ENCODE peak calls at places on chromosome 13, in five cellular contexts. One of them, this sample, is unnamed. For H3K4me1, the result is how much of the 10 kb centered on the place peaks cover.

GRCh38 chr13:111893071-111893606 is 173.8 kb upstream of the SOX1 start:
- DNase-seq in ascending aorta: no peak
- DNase-seq in RWPE2: no peak
- DNase-seq in sigmoid colon: no peak
- DNase-seq in tibial nerve: no peak
- DNase-seq in this sample: no peak

GRCh38 chr13:110683203-110683883 is 22.6 kb downstream of the CARS2 start:
- DNase-seq in ascending aorta: peak
- DNase-seq in RWPE2: no peak
- DNase-seq in sigmoid colon: no peak
- DNase-seq in tibial nerve: no peak
- DNase-seq in this sample: no peak

GRCh38 chr13:68727788-68728187 is 1379.8 kb upstream of the ATXN8OS start:
- DNase-seq in ascending aorta: no peak
- DNase-seq in RWPE2: no peak
- DNase-seq in sigmoid colon: no peak
- DNase-seq in tibial nerve: no peak
- DNase-seq in this sample: no peak

GRCh38 chr13:87356314-87356713 is 314.9 kb upstream of the SLITRK5 start:
- DNase-seq in ascending aorta: no peak
- DNase-seq in RWPE2: no peak
- DNase-seq in sigmoid colon: no peak
- DNase-seq in tibial nerve: no peak
- DNase-seq in this sample: no peak

GRCh38 chr13:90533866-90534265 is 813.6 kb upstream of the MIR17HG start:
- DNase-seq in ascending aorta: no peak
- DNase-seq in RWPE2: no peak
- DNase-seq in sigmoid colon: no peak
- DNase-seq in tibial nerve: no peak
- DNase-seq in this sample: no peak

GRCh38 chr13:113093580-113094409 is 11.8 kb upstream of the F7 start:
- DNase-seq in ascending aorta: no peak
- DNase-seq in RWPE2: peak
- DNase-seq in sigmoid colon: no peak
- DNase-seq in tibial nerve: no peak
- DNase-seq in this sample: no peak

GRCh38 chr13:49247722-49248432 is at the start of gene CDADC1:
- DNase-seq in ascending aorta: peak
- DNase-seq in RWPE2: peak
- DNase-seq in sigmoid colon: peak
- DNase-seq in tibial nerve: peak
- DNase-seq in this sample: peak

GRCh38 chr13:96053003-96053703 is at the start of gene UGGT2:
- DNase-seq in ascending aorta: peak
- DNase-seq in RWPE2: peak
- DNase-seq in sigmoid colon: peak
- DNase-seq in tibial nerve: peak
- DNase-seq in this sample: peak

GRCh38 chr13:32092471-32092870 is 60.9 kb downstream of the FRY start:
- DNase-seq in ascending aorta: no peak
- DNase-seq in RWPE2: no peak
- DNase-seq in sigmoid colon: no peak
- DNase-seq in tibial nerve: no peak
- DNase-seq in this sample: no peak

GRCh38 chr13:24004971-24005370 is 107.7 kb upstream of the C1QTNF9B start:
- DNase-seq in ascending aorta: no peak
- DNase-seq in RWPE2: no peak
- DNase-seq in sigmoid colon: no peak
- DNase-seq in tibial nerve: no peak
- DNase-seq in this sample: no peak
- H3K4me3 ChIP-seq in ascending aorta: no peak
- H3K4me3 ChIP-seq in RWPE2: no peak
- H3K4me3 ChIP-seq in sigmoid colon: no peak
- H3K4me3 ChIP-seq in tibial nerve: no peak
- H3K4me3 ChIP-seq in this sample: no peak

DNA sequence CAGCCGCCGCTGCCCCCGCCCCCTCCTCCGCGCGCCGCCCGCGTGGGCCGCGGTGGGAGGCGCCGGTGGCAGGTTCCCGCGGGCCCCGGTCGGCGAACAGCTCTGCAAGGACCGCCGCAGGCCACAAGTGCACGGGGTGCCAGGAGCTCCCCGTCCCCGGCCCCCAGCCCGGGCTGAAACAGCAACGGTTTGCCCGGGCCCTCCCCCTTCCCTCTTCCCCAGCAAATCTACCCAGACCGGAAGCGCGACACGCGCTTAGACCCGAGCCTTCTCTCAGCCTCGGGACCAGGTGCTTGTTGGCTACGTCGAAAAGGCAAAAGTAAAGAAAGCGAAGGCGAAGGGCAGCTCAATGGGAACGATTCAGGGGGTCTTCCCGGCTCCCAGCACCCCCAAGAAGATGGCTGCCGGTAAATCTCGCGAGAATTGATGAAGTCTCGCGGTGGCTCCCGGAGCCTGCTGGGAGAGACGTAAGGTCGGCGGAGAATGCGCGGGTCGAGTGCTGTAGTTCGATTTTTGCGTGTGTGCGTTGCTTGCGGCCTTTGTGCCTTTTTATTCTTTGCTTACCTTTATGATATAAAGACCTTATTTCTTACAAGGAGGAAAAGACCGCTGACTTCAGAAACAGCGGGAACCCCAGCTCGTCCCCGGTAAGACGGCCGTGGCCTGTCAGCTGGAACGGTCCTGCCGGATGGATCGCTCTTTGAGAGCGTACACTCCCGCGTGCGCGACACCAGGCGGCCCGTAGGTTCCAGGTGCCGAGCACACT is at the start of gene RBM26:
- DNase-seq in ascending aorta: peak
- DNase-seq in RWPE2: peak
- DNase-seq in sigmoid colon: peak
- DNase-seq in tibial nerve: peak
- DNase-seq in this sample: peak
- H3K4me1 ChIP-seq in ascending aorta: under half
- H3K4me1 ChIP-seq in RWPE2: under half
- H3K4me1 ChIP-seq in sigmoid colon: under half
- H3K4me1 ChIP-seq in tibial nerve: under half
- H3K4me1 ChIP-seq in this sample: under half

DNA sequence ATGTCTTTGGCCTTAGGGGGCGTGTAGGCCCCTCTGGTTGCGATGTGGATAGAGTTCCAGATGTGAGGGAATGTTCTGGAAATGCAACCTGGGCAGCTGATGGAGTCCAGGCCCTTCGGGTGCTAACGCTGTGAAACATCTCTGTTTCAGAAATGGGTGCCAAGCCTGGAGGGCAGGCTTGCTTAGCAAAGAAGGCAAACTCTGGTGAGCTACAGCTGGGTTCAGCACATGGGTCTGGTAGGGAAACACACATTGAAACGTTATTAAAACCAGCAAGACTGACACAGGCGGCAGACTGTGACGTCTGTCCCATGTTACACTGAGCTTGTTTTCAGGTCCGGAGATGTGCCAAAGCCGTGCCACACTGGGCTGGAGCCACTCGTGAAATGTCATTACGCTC is 8.6 kb upstream of the CDC16 start:
- DNase-seq in ascending aorta: no peak
- DNase-seq in RWPE2: no peak
- DNase-seq in sigmoid colon: no peak
- DNase-seq in tibial nerve: no peak
- DNase-seq in this sample: no peak
- H3K4me3 ChIP-seq in ascending aorta: no peak
- H3K4me3 ChIP-seq in RWPE2: no peak
- H3K4me3 ChIP-seq in sigmoid colon: no peak
- H3K4me3 ChIP-seq in tibial nerve: no peak
- H3K4me3 ChIP-seq in this sample: no peak

GRCh38 chr13:46367622-46368327 is 19.3 kb downstream of the RUBCNL start:
- DNase-seq in ascending aorta: no peak
- DNase-seq in RWPE2: no peak
- DNase-seq in sigmoid colon: no peak
- DNase-seq in tibial nerve: no peak
- DNase-seq in this sample: no peak

GRCh38 chr13:46374710-46375109 is 12.3 kb downstream of the RUBCNL start:
- DNase-seq in ascending aorta: no peak
- DNase-seq in RWPE2: no peak
- DNase-seq in sigmoid colon: no peak
- DNase-seq in tibial nerve: no peak
- DNase-seq in this sample: no peak

GRCh38 chr13:46373623-46374022 is 13.4 kb downstream of the RUBCNL start:
- DNase-seq in ascending aorta: no peak
- DNase-seq in RWPE2: no peak
- DNase-seq in sigmoid colon: no peak
- DNase-seq in tibial nerve: no peak
- DNase-seq in this sample: no peak

GRCh38 chr13:46372071-46372470 is 15.0 kb downstream of the RUBCNL start:
- DNase-seq in ascending aorta: no peak
- DNase-seq in RWPE2: no peak
- DNase-seq in sigmoid colon: no peak
- DNase-seq in tibial nerve: no peak
- DNase-seq in this sample: no peak

GRCh38 chr13:46369506-46370268 is 17.4 kb downstream of the RUBCNL start:
- DNase-seq in ascending aorta: peak
- DNase-seq in RWPE2: no peak
- DNase-seq in sigmoid colon: no peak
- DNase-seq in tibial nerve: no peak
- DNase-seq in this sample: no peak
- H3K4me1 ChIP-seq in ascending aorta: under half
- H3K4me1 ChIP-seq in RWPE2: under half
- H3K4me1 ChIP-seq in sigmoid colon: under half
- H3K4me1 ChIP-seq in tibial nerve: under half
- H3K4me1 ChIP-seq in this sample: under half

GRCh38 chr13:99977912-99978780 is 3.4 kb upstream of the ZIC2 start:
- DNase-seq in ascending aorta: no peak
- DNase-seq in RWPE2: no peak
- DNase-seq in sigmoid colon: no peak
- DNase-seq in tibial nerve: no peak
- DNase-seq in this sample: no peak
- H3K4me3 ChIP-seq in ascending aorta: no peak
- H3K4me3 ChIP-seq in RWPE2: no peak
- H3K4me3 ChIP-seq in sigmoid colon: no peak
- H3K4me3 ChIP-seq in tibial nerve: no peak
- H3K4me3 ChIP-seq in this sample: no peak

GRCh38 chr13:98527526-98527925 is 49.4 kb downstream of the STK24 start:
- DNase-seq in ascending aorta: no peak
- DNase-seq in RWPE2: no peak
- DNase-seq in sigmoid colon: peak
- DNase-seq in tibial nerve: no peak
- DNase-seq in this sample: no peak

GRCh38 chr13:98532254-98532653 is 44.7 kb downstream of the STK24 start:
- DNase-seq in ascending aorta: peak
- DNase-seq in RWPE2: no peak
- DNase-seq in sigmoid colon: peak
- DNase-seq in tibial nerve: no peak
- DNase-seq in this sample: no peak

GRCh38 chr13:98529171-98529570 is 47.7 kb downstream of the STK24 start:
- DNase-seq in ascending aorta: no peak
- DNase-seq in RWPE2: no peak
- DNase-seq in sigmoid colon: peak
- DNase-seq in tibial nerve: no peak
- DNase-seq in this sample: no peak

GRCh38 chr13:98528663-98529064 is 48.2 kb downstream of the STK24 start:
- DNase-seq in ascending aorta: no peak
- DNase-seq in RWPE2: no peak
- DNase-seq in sigmoid colon: peak
- DNase-seq in tibial nerve: no peak
- DNase-seq in this sample: no peak

DNA sequence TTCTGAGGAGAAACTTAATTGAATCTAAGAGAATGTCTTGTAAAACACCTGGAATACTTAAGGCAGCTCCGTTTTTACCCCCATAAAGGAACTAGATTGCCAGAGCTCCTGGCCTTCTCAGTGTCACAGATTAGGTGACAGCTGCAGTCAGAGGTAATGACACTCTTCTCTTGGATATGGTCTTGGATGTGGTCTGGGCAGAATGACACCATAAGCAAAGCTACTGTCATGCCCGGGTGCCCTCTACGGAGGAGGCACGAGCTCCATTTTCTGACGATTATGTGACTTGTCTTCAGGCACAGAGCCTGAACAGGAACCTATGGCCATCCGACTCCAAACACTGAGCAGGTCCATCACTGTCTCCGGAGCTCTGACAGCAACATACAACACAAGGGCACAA is 46.7 kb downstream of the STK24 start:
- DNase-seq in ascending aorta: no peak
- DNase-seq in RWPE2: no peak
- DNase-seq in sigmoid colon: peak
- DNase-seq in tibial nerve: no peak
- DNase-seq in this sample: no peak
- H3K4me1 ChIP-seq in ascending aorta: under half
- H3K4me1 ChIP-seq in RWPE2: under half
- H3K4me1 ChIP-seq in sigmoid colon: under half
- H3K4me1 ChIP-seq in tibial nerve: under half
- H3K4me1 ChIP-seq in this sample: half or more

GRCh38 chr13:106858910-106859309 is 291.0 kb upstream of the ARGLU1 start:
- DNase-seq in ascending aorta: no peak
- DNase-seq in RWPE2: no peak
- DNase-seq in sigmoid colon: no peak
- DNase-seq in tibial nerve: no peak
- DNase-seq in this sample: no peak

GRCh38 chr13:106859505-106859904 is 291.6 kb upstream of the ARGLU1 start:
- DNase-seq in ascending aorta: no peak
- DNase-seq in RWPE2: no peak
- DNase-seq in sigmoid colon: no peak
- DNase-seq in tibial nerve: no peak
- DNase-seq in this sample: no peak
- H3K4me3 ChIP-seq in ascending aorta: no peak
- H3K4me3 ChIP-seq in RWPE2: no peak
- H3K4me3 ChIP-seq in sigmoid colon: no peak
- H3K4me3 ChIP-seq in tibial nerve: no peak
- H3K4me3 ChIP-seq in this sample: no peak

GRCh38 chr13:77379508-77379907 is 52.6 kb upstream of the MYCBP2 start:
- DNase-seq in ascending aorta: no peak
- DNase-seq in RWPE2: no peak
- DNase-seq in sigmoid colon: no peak
- DNase-seq in tibial nerve: no peak
- DNase-seq in this sample: no peak
- H3K4me1 ChIP-seq in ascending aorta: under half
- H3K4me1 ChIP-seq in RWPE2: under half
- H3K4me1 ChIP-seq in sigmoid colon: under half
- H3K4me1 ChIP-seq in tibial nerve: under half
- H3K4me1 ChIP-seq in this sample: under half

DNA sequence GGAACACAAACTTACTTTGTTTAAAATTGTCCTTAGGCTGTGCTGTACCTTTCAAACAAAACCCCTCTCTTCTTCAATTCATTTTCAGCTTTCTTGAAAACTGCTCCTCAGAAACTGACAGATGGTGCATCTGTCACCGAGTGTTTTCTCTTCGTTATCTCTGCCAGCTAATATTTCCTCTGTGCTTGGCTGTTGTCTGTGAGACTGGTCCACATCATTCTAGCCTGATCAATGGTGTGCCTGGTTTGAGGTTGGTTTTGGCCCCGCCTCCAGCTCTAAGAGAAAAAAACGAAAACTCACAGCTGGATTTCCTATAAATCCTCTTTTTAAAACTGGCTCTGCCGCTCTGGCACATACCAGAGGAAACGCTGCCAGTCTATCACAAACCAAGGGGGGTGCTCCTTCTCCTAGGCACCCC is 79.7 kb downstream of the STARD13 start:
- DNase-seq in ascending aorta: peak
- DNase-seq in RWPE2: no peak
- DNase-seq in sigmoid colon: no peak
- DNase-seq in tibial nerve: no peak
- DNase-seq in this sample: no peak
- H3K4me3 ChIP-seq in ascending aorta: peak
- H3K4me3 ChIP-seq in RWPE2: no peak
- H3K4me3 ChIP-seq in sigmoid colon: peak
- H3K4me3 ChIP-seq in tibial nerve: peak
- H3K4me3 ChIP-seq in this sample: peak

GRCh38 chr13:78602561-78603239 is 652 bp downstream of the POU4F1 start:
- DNase-seq in ascending aorta: no peak
- DNase-seq in RWPE2: no peak
- DNase-seq in sigmoid colon: no peak
- DNase-seq in tibial nerve: no peak
- DNase-seq in this sample: no peak
- H3K4me1 ChIP-seq in ascending aorta: under half
- H3K4me1 ChIP-seq in RWPE2: under half
- H3K4me1 ChIP-seq in sigmoid colon: under half
- H3K4me1 ChIP-seq in tibial nerve: under half
- H3K4me1 ChIP-seq in this sample: under half